ENCODE peak calls at places on chromosomes 3 and 15, in ten cellular contexts. C is NCI-H1105, H is globus pallidus, Y is GM10248, S is T-helper 2 cell, K is left lung, Z is HTR-8/SVneo, B is renal cortical epithelial cell, A is mesothelial cell of epicardium, I is mucosa of descending colon. O is an unnamed sample.

GRCh38 chr3:2976212-2976611 is 134.0 kb downstream of the IL5RA start:
- DNase-seq in C (no peak), H (no peak), Y (no peak), S (no peak), K (no peak), Z (no peak), B (no peak), A (no peak), I (no peak), O (no peak)

GRCh38 chr3:130700541-130700940 is 46.1 kb downstream of the PIK3R4 start:
- DNase-seq in C (no peak), H (no peak), Y (no peak), S (no peak), K (no peak), Z (no peak), B (peak; percentile 32), A (no peak), I (no peak), O (no peak)

GRCh38 chr3:38327335-38328009 is 19.1 kb upstream of the XYLB start:
- DNase-seq in C (no peak), H (no peak), Y (no peak), S (no peak), K (no peak), Z (peak; percentile 25), B (peak; percentile 76), A (no peak), I (no peak), O (no peak)

GRCh38 chr3:127449489-127450212 is 140.9 kb downstream of the TPRA1 start:
- DNase-seq in C (peak; percentile 17), H (no peak), Y (no peak), S (no peak), K (no peak), Z (no peak), B (no peak), A (peak; percentile 22), I (no peak), O (peak; percentile 11)

GRCh38 chr15:59371458-59372351 is 966 bp downstream of the MYO1E start:
- DNase-seq in C (peak; percentile 39), H (peak; percentile 69), Y (peak; percentile 59), S (no peak), K (peak; percentile 87), Z (no peak), B (no peak), A (no peak), I (peak; percentile 64), O (no peak)

GRCh38 chr3:169147246-169148008 is 516.1 kb downstream of the MECOM start:
- DNase-seq in C (peak; percentile 73), H (no peak), Y (peak; percentile 15), S (no peak), K (peak; percentile 68), Z (peak; percentile 42), B (peak; percentile 78), A (peak; percentile 59), I (peak; percentile 64), O (peak; percentile 45)

GRCh38 chr15:63409179-63409578 is 27.5 kb upstream of the CA12 start:
- DNase-seq in C (no peak), H (no peak), Y (no peak), S (no peak), K (no peak), Z (no peak), B (no peak), A (no peak), I (no peak), O (no peak)

GRCh38 chr3:54932606-54933005 is 4.7 kb upstream of the LRTM1 start:
- DNase-seq in C (no peak), H (peak; percentile 81), Y (no peak), S (no peak), K (no peak), Z (no peak), B (no peak), A (no peak), I (no peak), O (no peak)

GRCh38 chr15:25136119-25136518 is 181.3 kb downstream of the SNRPN start:
- DNase-seq in C (no peak), H (peak; percentile 5), Y (no peak), S (no peak), K (no peak), Z (no peak), B (peak; percentile 7), A (no peak), I (no peak), O (no peak)

GRCh38 chr15:101702077-101702476 is 22.2 kb downstream of the TARS3 start:
- DNase-seq in C (no peak), H (no peak), Y (no peak), S (no peak), K (no peak), Z (no peak), B (no peak), A (no peak), I (no peak), O (no peak)

GRCh38 chr15:61936528-61937195 is 123.6 kb downstream of the VPS13C start:
- DNase-seq in C (no peak), H (no peak), Y (no peak), S (no peak), K (no peak), Z (no peak), B (no peak), A (no peak), I (no peak), O (no peak)

GRCh38 chr15:79640206-79640605 is 208.1 kb downstream of the MINAR1 start:
- DNase-seq in C (no peak), H (no peak), Y (no peak), S (no peak), K (no peak), Z (peak; percentile 60), B (peak; percentile 89), A (no peak), I (no peak), O (no peak)

GRCh38 chr15:101028772-101029438 is 109.7 kb downstream of the LRRK1 start:
- DNase-seq in C (no peak), H (no peak), Y (no peak), S (no peak), K (no peak), Z (no peak), B (no peak), A (peak; percentile 28), I (no peak), O (no peak)

GRCh38 chr15:68424754-68425390 is 7.1 kb downstream of the ITGA11 start:
- DNase-seq in C (no peak), H (no peak), Y (no peak), S (no peak), K (no peak), Z (no peak), B (no peak), A (no peak), I (no peak), O (peak; percentile 3)

O was measured in CD14-positive monocyte.